ENCODE peak calls at places on chromosomes 6 and 20, in nine cellular contexts. One of them, this sample, is unnamed.

GRCh38 chr20:62944746-62945145 is 6.8 kb downstream of the GID8 start:
- DNase-seq in germinal center: no peak
- DNase-seq in NCI-H1092 treated with DMSO at 0.1 percent for 48 hours: no peak
- DNase-seq in DMS 273 treated with DMSO at 0.1 percent for 48 hours: no peak
- DNase-seq in body of pancreas: no peak
- DNase-seq in mesothelial cell of epicardium: no peak
- DNase-seq in trophoblast cell: no peak
- DNase-seq in CD8-positive, alpha-beta T cell: no peak
- DNase-seq in central memory CD8-positive, alpha-beta T cell: no peak
- DNase-seq in this sample: no peak

GRCh38 chr6:11050735-11051134 is 6.6 kb upstream of the ELOVL2 start:
- DNase-seq in trophoblast cell: peak; percentile 61
- DNase-seq in CD8-positive, alpha-beta T cell: no peak
- DNase-seq in NCI-H1092 treated with DMSO at 0.1 percent for 48 hours: no peak
- DNase-seq in central memory CD8-positive, alpha-beta T cell: no peak
- DNase-seq in mesothelial cell of epicardium: no peak
- DNase-seq in body of pancreas: no peak
- DNase-seq in germinal center: no peak
- DNase-seq in DMS 273 treated with DMSO at 0.1 percent for 48 hours: no peak
- DNase-seq in this sample: no peak

GRCh38 chr6:56499121-56499520 is 143.6 kb downstream of the DST start:
- DNase-seq in germinal center: no peak
- DNase-seq in DMS 273 treated with DMSO at 0.1 percent for 48 hours: no peak
- DNase-seq in central memory CD8-positive, alpha-beta T cell: no peak
- DNase-seq in trophoblast cell: no peak
- DNase-seq in CD8-positive, alpha-beta T cell: no peak
- DNase-seq in mesothelial cell of epicardium: no peak
- DNase-seq in body of pancreas: no peak
- DNase-seq in NCI-H1092 treated with DMSO at 0.1 percent for 48 hours: no peak
- DNase-seq in this sample: no peak

GRCh38 chr6:127192911-127193503 is 73.7 kb upstream of the RNF146 start:
- DNase-seq in mesothelial cell of epicardium: no peak
- DNase-seq in NCI-H1092 treated with DMSO at 0.1 percent for 48 hours: no peak
- DNase-seq in germinal center: no peak
- DNase-seq in CD8-positive, alpha-beta T cell: no peak
- DNase-seq in DMS 273 treated with DMSO at 0.1 percent for 48 hours: no peak
- DNase-seq in central memory CD8-positive, alpha-beta T cell: no peak
- DNase-seq in trophoblast cell: no peak
- DNase-seq in body of pancreas: no peak
- DNase-seq in this sample: no peak

GRCh38 chr6:137700751-137701477 is 166.1 kb upstream of the TNFAIP3 start:
- DNase-seq in mesothelial cell of epicardium: no peak
- DNase-seq in germinal center: no peak
- DNase-seq in body of pancreas: no peak
- DNase-seq in NCI-H1092 treated with DMSO at 0.1 percent for 48 hours: no peak
- DNase-seq in trophoblast cell: no peak
- DNase-seq in DMS 273 treated with DMSO at 0.1 percent for 48 hours: no peak
- DNase-seq in CD8-positive, alpha-beta T cell: no peak
- DNase-seq in central memory CD8-positive, alpha-beta T cell: no peak
- DNase-seq in this sample: no peak

GRCh38 chr6:66662196-66662595 is 955.2 kb upstream of the EYS start:
- DNase-seq in body of pancreas: no peak
- DNase-seq in trophoblast cell: no peak
- DNase-seq in DMS 273 treated with DMSO at 0.1 percent for 48 hours: no peak
- DNase-seq in germinal center: no peak
- DNase-seq in mesothelial cell of epicardium: no peak
- DNase-seq in central memory CD8-positive, alpha-beta T cell: no peak
- DNase-seq in CD8-positive, alpha-beta T cell: no peak
- DNase-seq in NCI-H1092 treated with DMSO at 0.1 percent for 48 hours: no peak
- DNase-seq in this sample: no peak

GRCh38 chr6:126339796-126340750 is at the start of gene CENPW:
- DNase-seq in trophoblast cell: peak; percentile 94
- DNase-seq in body of pancreas: peak; percentile 95
- DNase-seq in mesothelial cell of epicardium: peak; percentile 97
- DNase-seq in central memory CD8-positive, alpha-beta T cell: peak; percentile 67
- DNase-seq in NCI-H1092 treated with DMSO at 0.1 percent for 48 hours: peak; percentile 56
- DNase-seq in CD8-positive, alpha-beta T cell: peak; percentile 91
- DNase-seq in DMS 273 treated with DMSO at 0.1 percent for 48 hours: peak; percentile 78
- DNase-seq in germinal center: peak; percentile 91
- DNase-seq in this sample: peak; percentile 94

GRCh38 chr6:111416529-111416928 is 66.5 kb downstream of the REV3L start:
- DNase-seq in central memory CD8-positive, alpha-beta T cell: no peak
- DNase-seq in mesothelial cell of epicardium: no peak
- DNase-seq in body of pancreas: no peak
- DNase-seq in NCI-H1092 treated with DMSO at 0.1 percent for 48 hours: no peak
- DNase-seq in trophoblast cell: no peak
- DNase-seq in germinal center: no peak
- DNase-seq in DMS 273 treated with DMSO at 0.1 percent for 48 hours: no peak
- DNase-seq in CD8-positive, alpha-beta T cell: no peak
- DNase-seq in this sample: no peak

GRCh38 chr6:29490055-29490454 is 2.3 kb upstream of the MAS1L start:
- DNase-seq in germinal center: no peak
- DNase-seq in CD8-positive, alpha-beta T cell: no peak
- DNase-seq in NCI-H1092 treated with DMSO at 0.1 percent for 48 hours: no peak
- DNase-seq in mesothelial cell of epicardium: no peak
- DNase-seq in trophoblast cell: no peak
- DNase-seq in body of pancreas: no peak
- DNase-seq in central memory CD8-positive, alpha-beta T cell: no peak
- DNase-seq in DMS 273 treated with DMSO at 0.1 percent for 48 hours: no peak
- DNase-seq in this sample: no peak

GRCh38 chr6:131602913-131603312 is 25.1 kb downstream of the MED23 start:
- DNase-seq in central memory CD8-positive, alpha-beta T cell: no peak
- DNase-seq in DMS 273 treated with DMSO at 0.1 percent for 48 hours: no peak
- DNase-seq in germinal center: no peak
- DNase-seq in trophoblast cell: peak; percentile 46
- DNase-seq in NCI-H1092 treated with DMSO at 0.1 percent for 48 hours: no peak
- DNase-seq in CD8-positive, alpha-beta T cell: no peak
- DNase-seq in body of pancreas: no peak
- DNase-seq in mesothelial cell of epicardium: no peak
- DNase-seq in this sample: no peak

GRCh38 chr6:35651244-35651643 is 37.5 kb downstream of the FKBP5 start:
- DNase-seq in central memory CD8-positive, alpha-beta T cell: no peak
- DNase-seq in body of pancreas: no peak
- DNase-seq in NCI-H1092 treated with DMSO at 0.1 percent for 48 hours: no peak
- DNase-seq in germinal center: no peak
- DNase-seq in mesothelial cell of epicardium: no peak
- DNase-seq in trophoblast cell: no peak
- DNase-seq in DMS 273 treated with DMSO at 0.1 percent for 48 hours: no peak
- DNase-seq in CD8-positive, alpha-beta T cell: no peak
- DNase-seq in this sample: no peak

GRCh38 chr6:20554817-20555216 is 20.6 kb downstream of the CDKAL1 start:
- DNase-seq in germinal center: no peak
- DNase-seq in body of pancreas: no peak
- DNase-seq in DMS 273 treated with DMSO at 0.1 percent for 48 hours: no peak
- DNase-seq in CD8-positive, alpha-beta T cell: no peak
- DNase-seq in trophoblast cell: no peak
- DNase-seq in central memory CD8-positive, alpha-beta T cell: no peak
- DNase-seq in mesothelial cell of epicardium: no peak
- DNase-seq in NCI-H1092 treated with DMSO at 0.1 percent for 48 hours: no peak
- DNase-seq in this sample: no peak

GRCh38 chr6:69487688-69488087 is 309.1 kb downstream of the LMBRD1 start:
- DNase-seq in mesothelial cell of epicardium: no peak
- DNase-seq in germinal center: no peak
- DNase-seq in central memory CD8-positive, alpha-beta T cell: no peak
- DNase-seq in DMS 273 treated with DMSO at 0.1 percent for 48 hours: no peak
- DNase-seq in body of pancreas: no peak
- DNase-seq in NCI-H1092 treated with DMSO at 0.1 percent for 48 hours: no peak
- DNase-seq in CD8-positive, alpha-beta T cell: no peak
- DNase-seq in trophoblast cell: peak; percentile 35
- DNase-seq in this sample: no peak

GRCh38 chr20:43820742-43821330 is 93.8 kb upstream of the TOX2 start:
- DNase-seq in trophoblast cell: no peak
- DNase-seq in body of pancreas: no peak
- DNase-seq in central memory CD8-positive, alpha-beta T cell: no peak
- DNase-seq in CD8-positive, alpha-beta T cell: no peak
- DNase-seq in DMS 273 treated with DMSO at 0.1 percent for 48 hours: no peak
- DNase-seq in mesothelial cell of epicardium: no peak
- DNase-seq in germinal center: no peak
- DNase-seq in NCI-H1092 treated with DMSO at 0.1 percent for 48 hours: no peak
- DNase-seq in this sample: no peak

GRCh38 chr6:53359843-53360834 is 11.4 kb upstream of the ELOVL5 start:
- DNase-seq in CD8-positive, alpha-beta T cell: no peak
- DNase-seq in trophoblast cell: peak; percentile 74
- DNase-seq in DMS 273 treated with DMSO at 0.1 percent for 48 hours: no peak
- DNase-seq in body of pancreas: no peak
- DNase-seq in germinal center: no peak
- DNase-seq in mesothelial cell of epicardium: no peak
- DNase-seq in central memory CD8-positive, alpha-beta T cell: no peak
- DNase-seq in NCI-H1092 treated with DMSO at 0.1 percent for 48 hours: no peak
- DNase-seq in this sample: no peak

GRCh38 chr6:151813858-151814257 is 6.4 kb downstream of the ESR1 start:
- DNase-seq in body of pancreas: no peak
- DNase-seq in trophoblast cell: no peak
- DNase-seq in DMS 273 treated with DMSO at 0.1 percent for 48 hours: no peak
- DNase-seq in CD8-positive, alpha-beta T cell: no peak
- DNase-seq in mesothelial cell of epicardium: no peak
- DNase-seq in germinal center: no peak
- DNase-seq in central memory CD8-positive, alpha-beta T cell: no peak
- DNase-seq in NCI-H1092 treated with DMSO at 0.1 percent for 48 hours: no peak
- DNase-seq in this sample: no peak

GRCh38 chr6:138989098-138989983 is 1.3 kb upstream of the REPS1 start:
- DNase-seq in trophoblast cell: no peak
- DNase-seq in germinal center: no peak
- DNase-seq in central memory CD8-positive, alpha-beta T cell: no peak
- DNase-seq in CD8-positive, alpha-beta T cell: no peak
- DNase-seq in DMS 273 treated with DMSO at 0.1 percent for 48 hours: no peak
- DNase-seq in mesothelial cell of epicardium: no peak
- DNase-seq in body of pancreas: no peak
- DNase-seq in NCI-H1092 treated with DMSO at 0.1 percent for 48 hours: peak; percentile 13
- DNase-seq in this sample: no peak

GRCh38 chr6:132131351-132131750 is 180.2 kb upstream of the CCN2 start:
- DNase-seq in germinal center: no peak
- DNase-seq in DMS 273 treated with DMSO at 0.1 percent for 48 hours: no peak
- DNase-seq in mesothelial cell of epicardium: no peak
- DNase-seq in CD8-positive, alpha-beta T cell: no peak
- DNase-seq in body of pancreas: no peak
- DNase-seq in central memory CD8-positive, alpha-beta T cell: no peak
- DNase-seq in trophoblast cell: peak; percentile 53
- DNase-seq in NCI-H1092 treated with DMSO at 0.1 percent for 48 hours: no peak
- DNase-seq in this sample: no peak

GRCh38 chr6:39446909-39447308 is 124.4 kb upstream of the KCNK16 start:
- DNase-seq in NCI-H1092 treated with DMSO at 0.1 percent for 48 hours: no peak
- DNase-seq in mesothelial cell of epicardium: no peak
- DNase-seq in DMS 273 treated with DMSO at 0.1 percent for 48 hours: no peak
- DNase-seq in CD8-positive, alpha-beta T cell: no peak
- DNase-seq in body of pancreas: no peak
- DNase-seq in trophoblast cell: no peak
- DNase-seq in central memory CD8-positive, alpha-beta T cell: no peak
- DNase-seq in germinal center: no peak
- DNase-seq in this sample: no peak

GRCh38 chr6:33442283-33442682 is 12.1 kb upstream of the ZBTB9 start:
- DNase-seq in trophoblast cell: no peak
- DNase-seq in germinal center: no peak
- DNase-seq in DMS 273 treated with DMSO at 0.1 percent for 48 hours: no peak
- DNase-seq in mesothelial cell of epicardium: no peak
- DNase-seq in central memory CD8-positive, alpha-beta T cell: no peak
- DNase-seq in body of pancreas: no peak
- DNase-seq in CD8-positive, alpha-beta T cell: no peak
- DNase-seq in NCI-H1092 treated with DMSO at 0.1 percent for 48 hours: no peak
- DNase-seq in this sample: no peak

GRCh38 chr6:39927159-39927558 is 7.1 kb downstream of the MOCS1 start:
- DNase-seq in germinal center: no peak
- DNase-seq in CD8-positive, alpha-beta T cell: no peak
- DNase-seq in NCI-H1092 treated with DMSO at 0.1 percent for 48 hours: no peak
- DNase-seq in mesothelial cell of epicardium: no peak
- DNase-seq in trophoblast cell: no peak
- DNase-seq in central memory CD8-positive, alpha-beta T cell: no peak
- DNase-seq in body of pancreas: no peak
- DNase-seq in DMS 273 treated with DMSO at 0.1 percent for 48 hours: no peak
- DNase-seq in this sample: no peak

GRCh38 chr20:12984863-12985262 is 23.9 kb upstream of the SPTLC3 start:
- DNase-seq in mesothelial cell of epicardium: no peak
- DNase-seq in DMS 273 treated with DMSO at 0.1 percent for 48 hours: no peak
- DNase-seq in central memory CD8-positive, alpha-beta T cell: no peak
- DNase-seq in trophoblast cell: peak; percentile 46
- DNase-seq in NCI-H1092 treated with DMSO at 0.1 percent for 48 hours: no peak
- DNase-seq in body of pancreas: no peak
- DNase-seq in germinal center: no peak
- DNase-seq in CD8-positive, alpha-beta T cell: no peak
- DNase-seq in this sample: peak; percentile 47

GRCh38 chr6:17258763-17259162 is 22.4 kb upstream of the RBM24 start:
- DNase-seq in central memory CD8-positive, alpha-beta T cell: no peak
- DNase-seq in NCI-H1092 treated with DMSO at 0.1 percent for 48 hours: peak; percentile 55
- DNase-seq in germinal center: no peak
- DNase-seq in trophoblast cell: peak; percentile 16
- DNase-seq in mesothelial cell of epicardium: no peak
- DNase-seq in DMS 273 treated with DMSO at 0.1 percent for 48 hours: no peak
- DNase-seq in CD8-positive, alpha-beta T cell: no peak
- DNase-seq in body of pancreas: no peak
- DNase-seq in this sample: no peak

GRCh38 chr6:25192562-25192961 is 86.6 kb upstream of the CARMIL1 start:
- DNase-seq in germinal center: no peak
- DNase-seq in mesothelial cell of epicardium: no peak
- DNase-seq in body of pancreas: no peak
- DNase-seq in trophoblast cell: no peak
- DNase-seq in NCI-H1092 treated with DMSO at 0.1 percent for 48 hours: no peak
- DNase-seq in CD8-positive, alpha-beta T cell: no peak
- DNase-seq in central memory CD8-positive, alpha-beta T cell: no peak
- DNase-seq in DMS 273 treated with DMSO at 0.1 percent for 48 hours: no peak
- DNase-seq in this sample: no peak

GRCh38 chr6:82988904-82989303 is 76.7 kb downstream of the UBE3D start:
- DNase-seq in DMS 273 treated with DMSO at 0.1 percent for 48 hours: no peak
- DNase-seq in NCI-H1092 treated with DMSO at 0.1 percent for 48 hours: no peak
- DNase-seq in body of pancreas: no peak
- DNase-seq in mesothelial cell of epicardium: no peak
- DNase-seq in trophoblast cell: no peak
- DNase-seq in CD8-positive, alpha-beta T cell: no peak
- DNase-seq in central memory CD8-positive, alpha-beta T cell: no peak
- DNase-seq in germinal center: no peak
- DNase-seq in this sample: no peak

GRCh38 chr6:47492355-47492754 is 14.8 kb downstream of the CD2AP start:
- DNase-seq in body of pancreas: no peak
- DNase-seq in central memory CD8-positive, alpha-beta T cell: no peak
- DNase-seq in DMS 273 treated with DMSO at 0.1 percent for 48 hours: no peak
- DNase-seq in trophoblast cell: no peak
- DNase-seq in CD8-positive, alpha-beta T cell: no peak
- DNase-seq in NCI-H1092 treated with DMSO at 0.1 percent for 48 hours: no peak
- DNase-seq in mesothelial cell of epicardium: no peak
- DNase-seq in germinal center: no peak
- DNase-seq in this sample: no peak

GRCh38 chr6:65149841-65150240 is 557.2 kb downstream of the EYS start:
- DNase-seq in mesothelial cell of epicardium: no peak
- DNase-seq in CD8-positive, alpha-beta T cell: no peak
- DNase-seq in germinal center: no peak
- DNase-seq in central memory CD8-positive, alpha-beta T cell: no peak
- DNase-seq in NCI-H1092 treated with DMSO at 0.1 percent for 48 hours: no peak
- DNase-seq in DMS 273 treated with DMSO at 0.1 percent for 48 hours: no peak
- DNase-seq in body of pancreas: no peak
- DNase-seq in trophoblast cell: no peak
- DNase-seq in this sample: no peak

GRCh38 chr6:133609404-133610270 is 279.3 kb upstream of the TCF21 start:
- DNase-seq in DMS 273 treated with DMSO at 0.1 percent for 48 hours: no peak
- DNase-seq in trophoblast cell: no peak
- DNase-seq in central memory CD8-positive, alpha-beta T cell: no peak
- DNase-seq in NCI-H1092 treated with DMSO at 0.1 percent for 48 hours: no peak
- DNase-seq in body of pancreas: no peak
- DNase-seq in mesothelial cell of epicardium: no peak
- DNase-seq in CD8-positive, alpha-beta T cell: no peak
- DNase-seq in germinal center: no peak
- DNase-seq in this sample: peak; percentile 84

GRCh38 chr20:40945754-40946451 is 82.7 kb upstream of the TOP1 start:
- DNase-seq in body of pancreas: peak; percentile 42
- DNase-seq in trophoblast cell: peak; percentile 58
- DNase-seq in germinal center: peak; percentile 61
- DNase-seq in central memory CD8-positive, alpha-beta T cell: no peak
- DNase-seq in mesothelial cell of epicardium: peak; percentile 67
- DNase-seq in DMS 273 treated with DMSO at 0.1 percent for 48 hours: peak; percentile 21
- DNase-seq in NCI-H1092 treated with DMSO at 0.1 percent for 48 hours: peak; percentile 51
- DNase-seq in CD8-positive, alpha-beta T cell: no peak
- DNase-seq in this sample: peak; percentile 82

GRCh38 chr6:25012657-25013056 is 76.9 kb upstream of the RIPOR2 start:
- DNase-seq in mesothelial cell of epicardium: no peak
- DNase-seq in body of pancreas: no peak
- DNase-seq in CD8-positive, alpha-beta T cell: no peak
- DNase-seq in trophoblast cell: peak; percentile 69
- DNase-seq in DMS 273 treated with DMSO at 0.1 percent for 48 hours: no peak
- DNase-seq in central memory CD8-positive, alpha-beta T cell: no peak
- DNase-seq in germinal center: no peak
- DNase-seq in NCI-H1092 treated with DMSO at 0.1 percent for 48 hours: no peak
- DNase-seq in this sample: no peak

GRCh38 chr20:36152266-36152665 is 2.3 kb upstream of the EPB41L1 start:
- DNase-seq in body of pancreas: no peak
- DNase-seq in trophoblast cell: no peak
- DNase-seq in mesothelial cell of epicardium: no peak
- DNase-seq in NCI-H1092 treated with DMSO at 0.1 percent for 48 hours: no peak
- DNase-seq in CD8-positive, alpha-beta T cell: no peak
- DNase-seq in germinal center: no peak
- DNase-seq in central memory CD8-positive, alpha-beta T cell: no peak
- DNase-seq in DMS 273 treated with DMSO at 0.1 percent for 48 hours: peak; percentile 49
- DNase-seq in this sample: no peak